ENCODE peak calls at places on chromosomes 7 and 10, in four cellular contexts. S is upper lobe of left lung, Z is colonic mucosa, B is cardiac muscle cell. X is an unnamed sample.

GRCh38 chr7:152145853-152146466 is 120.5 kb downstream of the GALNT11 start:
- DNase-seq in S (no peak), Z (peak), B (peak), X (peak)

GRCh38 chr7:120852700-120853099 is 5.2 kb downstream of the TSPAN12 start:
- DNase-seq in S (no peak), Z (no peak), B (no peak), X (no peak)

GRCh38 chr7:142412551-142413193 is 154.8 kb upstream of the PRSS58 start:
- DNase-seq in S (no peak), Z (peak), B (peak), X (peak)

GRCh38 chr10:60335708-60336107 is 54.0 kb downstream of the ANK3 start:
- DNase-seq in S (no peak), Z (no peak), B (no peak), X (peak)

GRCh38 chr7:124566576-124566975 is 199.0 kb downstream of the GPR37 start:
- DNase-seq in S (no peak), Z (no peak), B (no peak), X (peak)

GRCh38 chr10:126088144-126088543 is 191.8 kb downstream of the FANK1 start:
- DNase-seq in S (no peak), Z (no peak), B (no peak), X (peak)

GRCh38 chr7:101878938-101879337 is 61.5 kb downstream of the CUX1 start:
- DNase-seq in S (no peak), Z (no peak), B (no peak), X (no peak)

GRCh38 chr7:24911213-24911603 is 68.8 kb downstream of the OSBPL3 start:
- DNase-seq in S (no peak), Z (no peak), B (no peak), X (no peak)

GRCh38 chr7:69211739-69212138 is 386.5 kb upstream of the AUTS2 start:
- DNase-seq in S (no peak), Z (no peak), B (peak), X (no peak)

GRCh38 chr10:43361532-43362190 is 9.8 kb upstream of the FXYD4 start:
- DNase-seq in S (no peak), Z (no peak), B (no peak), X (no peak)

GRCh38 chr10:100346351-100346764 is 675 bp upstream of the SCD start:
- DNase-seq in S (peak), Z (peak), B (peak), X (peak)

GRCh38 chr7:121475806-121476205 is 79.7 kb upstream of the FAM3C start:
- DNase-seq in S (no peak), Z (peak), B (no peak), X (no peak)

GRCh38 chr7:16913643-16914042 is 31.9 kb upstream of the AGR3 start:
- DNase-seq in S (no peak), Z (no peak), B (no peak), X (no peak)

GRCh38 chr7:126079581-126079980 is 1150.0 kb upstream of the POT1 start:
- DNase-seq in S (no peak), Z (no peak), B (no peak), X (no peak)

GRCh38 chr7:43199761-43200160 is 87.3 kb downstream of the HECW1 start:
- DNase-seq in S (no peak), Z (no peak), B (no peak), X (peak)

GRCh38 chr7:133563196-133563707 is 310.4 kb downstream of the EXOC4 start:
- DNase-seq in S (no peak), Z (no peak), B (no peak), X (peak)

GRCh38 chr7:1954366-1955004 is 278.3 kb downstream of the MAD1L1 start:
- DNase-seq in S (peak), Z (no peak), B (no peak), X (peak)

GRCh38 chr7:155252958-155253501 is 44.6 kb upstream of the INSIG1 start:
- DNase-seq in S (peak), Z (no peak), B (no peak), X (no peak)

GRCh38 chr7:43577485-43577951 is 5.4 kb upstream of the STK17A start:
- DNase-seq in S (no peak), Z (no peak), B (no peak), X (peak)

DNA sequence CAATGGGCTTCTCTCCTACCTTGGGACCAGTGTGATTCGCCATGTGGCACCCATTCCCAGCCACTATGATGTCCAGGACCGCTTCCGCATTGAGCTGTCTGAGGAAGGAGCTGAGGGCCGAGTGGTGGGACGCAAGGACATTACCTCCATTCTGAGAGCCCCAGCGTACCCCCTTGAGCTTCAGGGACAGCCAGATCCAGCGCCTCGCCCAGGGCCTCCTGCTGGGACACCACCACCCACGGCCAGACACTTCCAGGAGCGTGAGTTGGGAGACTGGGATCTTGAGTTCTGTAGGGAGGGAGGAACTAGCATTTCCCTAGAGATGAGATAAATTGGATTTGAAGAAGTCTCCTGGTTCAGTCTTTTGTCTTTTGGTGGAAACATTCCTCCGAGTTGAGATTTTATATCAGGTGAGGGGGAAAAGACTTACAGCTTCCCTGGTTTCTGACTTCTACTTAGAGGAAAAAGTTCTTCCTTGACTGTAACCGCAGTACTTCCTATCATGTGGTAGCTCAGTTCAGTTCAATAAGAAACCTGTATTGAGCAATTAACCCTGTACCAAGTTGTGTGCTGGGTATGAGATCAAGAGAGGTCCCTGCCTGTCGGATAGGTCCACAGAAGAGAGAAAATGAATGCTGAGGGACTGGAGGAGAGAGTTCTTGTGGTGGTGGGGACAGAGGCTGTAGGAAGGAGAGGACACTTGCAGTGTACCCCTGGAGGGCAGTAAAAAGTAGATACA is 1.3 kb downstream of the MOSPD3 start:
- DNase-seq in S (no peak), Z (no peak), B (no peak), X (no peak)
- H3K4me3 ChIP-seq in S (peak), Z (no peak), B (no peak), X (no peak)

GRCh38 chr10:68474021-68474420 is 2.2 kb upstream of the DNA2 start:
- DNase-seq in S (no peak), Z (no peak), B (no peak), X (peak)

GRCh38 chr10:68470300-68470699 is 1.5 kb downstream of the DNA2 start:
- DNase-seq in S (no peak), Z (no peak), B (no peak), X (no peak)

GRCh38 chr10:68471586-68472408 is at the start of gene DNA2:
- DNase-seq in S (peak), Z (peak), B (peak), X (peak)

GRCh38 chr10:68471063-68471585 is 649 bp downstream of the DNA2 start:
- DNase-seq in S (no peak), Z (no peak), B (no peak), X (no peak)

GRCh38 chr10:68469838-68470237 is 1.9 kb downstream of the DNA2 start:
- DNase-seq in S (no peak), Z (no peak), B (no peak), X (no peak)
- H3K4me3 ChIP-seq in S (no peak), Z (no peak), B (peak), X (no peak)

GRCh38 chr7:90597879-90598278 is 1.8 kb downstream of the CDK14 start:
- DNase-seq in S (no peak), Z (no peak), B (no peak), X (peak)

GRCh38 chr7:90596745-90597526 is 815 bp downstream of the CDK14 start:
- DNase-seq in S (no peak), Z (no peak), B (peak), X (peak)

GRCh38 chr7:90599038-90599437 is 2.9 kb downstream of the CDK14 start:
- DNase-seq in S (no peak), Z (no peak), B (no peak), X (no peak)

GRCh38 chr7:90595801-90596683 is at the start of gene CDK14:
- DNase-seq in S (peak), Z (peak), B (peak), X (peak)

GRCh38 chr7:90597527-90597871 is 1.4 kb downstream of the CDK14 start:
- DNase-seq in S (no peak), Z (no peak), B (no peak), X (no peak)
- H3K4me3 ChIP-seq in S (peak), Z (peak), B (peak), X (peak)

DNA sequence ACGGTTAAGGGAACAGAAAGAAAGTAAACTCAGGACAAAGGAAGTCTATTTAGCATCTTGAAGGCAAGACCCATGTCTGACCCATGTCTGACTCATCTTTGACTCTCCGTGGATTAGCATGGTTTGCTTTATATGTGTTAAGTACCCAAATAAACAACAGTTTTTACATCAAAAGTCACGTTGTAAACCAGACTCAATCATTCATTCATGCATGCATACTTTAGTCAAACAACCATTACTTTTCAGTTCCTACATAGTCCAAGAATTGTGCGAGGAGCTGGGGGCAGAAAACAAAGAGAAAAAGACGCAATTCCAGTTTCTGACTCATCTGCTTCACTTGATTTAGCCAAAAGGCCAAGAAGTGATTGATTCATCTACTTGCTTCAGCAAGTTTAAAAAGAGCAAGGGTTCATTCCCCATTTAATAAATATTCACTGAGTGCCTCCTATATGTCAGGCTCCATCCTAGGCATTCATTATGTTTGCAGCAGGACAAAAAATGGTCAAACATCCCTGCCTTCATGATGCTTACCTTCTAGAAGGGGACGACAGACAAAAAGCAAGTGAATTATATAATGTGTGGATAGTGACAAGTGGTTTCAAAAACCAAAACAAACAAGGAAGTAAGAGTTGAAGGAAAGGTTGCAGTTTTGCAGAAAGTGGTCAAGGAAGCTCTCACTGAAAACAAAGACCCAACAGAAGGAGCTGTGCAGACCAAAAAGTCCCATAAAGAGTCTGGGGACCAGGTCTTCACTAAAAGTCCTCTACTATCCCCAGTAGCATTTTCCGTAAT is 116.2 kb downstream of the FAM107B start:
- DNase-seq in S (no peak), Z (no peak), B (no peak), X (peak)
- H3K4me3 ChIP-seq in S (no peak), Z (no peak), B (no peak), X (no peak)

DNA sequence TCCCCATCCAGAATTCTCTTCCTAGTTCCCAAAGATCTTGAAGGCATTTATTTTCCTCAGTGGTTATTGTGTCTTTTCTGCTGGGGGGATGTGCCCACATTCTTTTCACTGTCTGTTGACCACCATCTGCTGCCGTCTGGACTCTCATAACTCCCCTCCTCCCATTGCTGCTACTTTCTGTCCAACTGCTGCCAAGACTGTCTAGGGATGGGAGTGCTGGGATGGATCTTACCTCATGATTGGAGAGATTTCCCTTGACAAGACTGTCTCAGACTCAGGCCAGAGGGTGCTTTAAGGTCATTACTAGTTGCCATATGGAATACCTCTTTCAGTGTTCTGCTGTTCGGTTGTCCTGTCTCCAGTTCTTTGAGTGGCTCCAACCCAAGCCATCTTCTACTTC is 141.6 kb downstream of the C1GALT1 start:
- DNase-seq in S (no peak), Z (no peak), B (no peak), X (no peak)
- H3K4me3 ChIP-seq in S (no peak), Z (no peak), B (no peak), X (no peak)

DNA sequence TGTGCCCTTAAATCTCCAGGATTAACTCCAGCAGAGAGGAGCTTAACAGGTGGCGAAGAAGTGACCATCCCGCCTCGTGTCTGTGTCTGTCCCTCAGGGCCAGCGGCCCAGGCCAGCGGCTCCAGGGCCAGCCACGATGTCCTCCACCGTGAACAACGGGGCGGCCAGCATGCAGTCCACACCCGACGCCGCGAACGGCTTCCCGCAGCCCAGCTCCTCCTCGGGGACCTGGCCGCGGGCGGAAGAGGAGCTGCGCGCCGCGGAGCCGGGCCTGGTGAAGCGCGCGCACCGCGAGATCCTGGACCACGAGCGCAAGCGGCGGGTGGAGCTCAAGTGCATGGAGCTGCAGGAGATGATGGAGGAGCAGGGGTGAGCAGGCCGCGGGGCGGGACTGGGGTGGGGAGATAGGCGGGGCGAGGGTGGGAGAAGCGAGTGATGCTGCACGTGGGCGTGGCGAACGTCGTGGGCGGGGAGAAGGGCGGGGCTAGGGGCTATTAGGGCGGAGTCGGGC is 33.3 kb downstream of the SRRM3 start:
- DNase-seq in S (peak), Z (peak), B (peak), X (peak)
- H3K4me3 ChIP-seq in S (peak), Z (no peak), B (peak), X (peak)

DNA sequence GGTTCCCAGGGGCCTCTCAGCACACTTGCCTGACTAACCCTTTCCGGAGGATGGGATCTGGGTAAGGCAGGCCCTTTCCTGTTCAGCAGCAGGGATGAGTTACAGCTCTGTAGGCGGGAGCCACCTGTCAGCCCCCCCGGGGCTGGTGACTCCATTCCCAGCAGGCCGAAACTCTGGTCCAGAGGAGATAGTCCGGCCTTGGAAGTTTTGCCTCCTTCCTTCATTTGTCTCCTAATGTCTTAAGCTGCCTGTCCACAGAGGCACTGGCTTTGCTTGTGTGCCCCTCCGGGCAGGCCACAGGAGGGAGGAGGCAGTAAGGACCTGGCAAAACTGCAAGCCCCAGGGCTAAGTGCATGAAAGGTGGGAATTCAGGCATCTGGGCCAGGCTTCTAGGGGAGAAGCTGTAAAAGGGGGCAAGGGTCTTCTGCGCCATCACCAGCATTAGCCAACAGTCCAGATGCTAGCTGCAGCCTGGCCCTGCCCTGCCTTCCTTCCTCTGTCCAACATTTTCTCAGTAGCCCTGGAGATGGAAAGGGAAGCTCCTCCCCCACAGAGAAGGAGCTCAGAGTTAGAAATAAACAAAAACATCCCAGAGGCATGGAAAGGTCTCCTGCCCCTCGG is 1.2 kb downstream of the ADIRF start:
- DNase-seq in S (no peak), Z (no peak), B (no peak), X (peak)
- H3K4me3 ChIP-seq in S (peak), Z (peak), B (no peak), X (peak)

DNA sequence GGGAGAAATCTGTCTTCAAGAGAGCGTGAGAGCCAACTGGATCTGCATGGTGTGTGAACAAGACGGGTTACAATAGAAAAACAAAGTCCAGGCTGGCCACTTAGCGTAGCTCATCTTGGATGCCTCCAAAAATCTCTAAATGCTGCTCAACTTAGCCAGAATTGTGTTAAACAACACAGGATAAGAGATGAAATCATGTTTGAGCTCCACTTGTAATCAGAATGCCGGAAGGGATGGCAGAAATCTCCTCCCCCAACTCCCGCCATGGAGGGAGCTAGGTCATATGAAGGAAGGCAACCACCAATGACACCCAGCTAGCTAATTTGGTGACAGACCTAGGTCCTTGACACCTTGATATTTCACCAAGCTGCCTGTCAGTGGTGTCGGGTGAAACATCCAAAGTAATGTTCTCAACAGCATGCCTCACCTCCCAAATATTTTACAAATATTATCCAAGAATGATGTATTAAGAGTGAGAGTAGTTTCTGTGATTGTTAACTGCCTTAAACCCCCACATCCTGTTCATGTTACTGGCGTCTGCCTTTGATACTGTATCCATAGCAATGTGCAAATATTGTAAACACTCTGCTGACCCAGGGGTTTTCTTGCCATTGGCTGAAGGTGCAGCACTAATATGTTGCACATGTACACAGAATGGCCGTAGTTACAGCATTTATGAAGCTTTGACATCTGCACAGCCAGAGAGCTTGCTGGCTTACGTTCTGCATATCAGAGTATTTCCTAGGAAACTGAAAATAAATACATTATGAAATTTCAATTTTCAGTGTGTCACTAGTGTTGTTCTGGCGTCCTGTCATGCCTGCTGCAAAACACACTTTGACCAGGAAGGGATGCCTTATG is 25.8 kb downstream of the TMEM254 start:
- DNase-seq in S (no peak), Z (no peak), B (no peak), X (peak)
- H3K4me3 ChIP-seq in S (no peak), Z (no peak), B (no peak), X (no peak)

GRCh38 chr7:6228363-6228762 is 44.1 kb downstream of the CYTH3 start:
- DNase-seq in S (no peak), Z (no peak), B (peak), X (peak)
- H3K4me3 ChIP-seq in S (no peak), Z (peak), B (no peak), X (peak)